ENCODE peak calls at places on chromosome 22, in six cellular contexts. One of them, this sample, is unnamed.

GRCh38 chr22:29093980-29094379 is 21.1 kb downstream of the KREMEN1 start:
- DNase-seq in OCI-LY7: no peak
- DNase-seq in chondrocyte: no peak
- DNase-seq in neural crest cell: no peak
- DNase-seq in body of pancreas: no peak
- DNase-seq in heart right ventricle: no peak
- DNase-seq in this sample: no peak

GRCh38 chr22:22878801-22879674 is 8.6 kb upstream of the IGLL5 start:
- DNase-seq in heart right ventricle: no peak
- DNase-seq in neural crest cell: no peak
- DNase-seq in OCI-LY7: peak
- DNase-seq in body of pancreas: no peak
- DNase-seq in chondrocyte: no peak
- DNase-seq in this sample: no peak

GRCh38 chr22:21766933-21767462 is 31.4 kb upstream of the YPEL1 start:
- DNase-seq in body of pancreas: no peak
- DNase-seq in neural crest cell: no peak
- DNase-seq in OCI-LY7: peak
- DNase-seq in chondrocyte: no peak
- DNase-seq in heart right ventricle: no peak
- DNase-seq in this sample: no peak

GRCh38 chr22:16654882-16655281 is 62.3 kb upstream of the CCT8L2 start:
- DNase-seq in neural crest cell: no peak
- DNase-seq in heart right ventricle: no peak
- DNase-seq in chondrocyte: no peak
- DNase-seq in OCI-LY7: no peak
- DNase-seq in body of pancreas: no peak
- DNase-seq in this sample: no peak

GRCh38 chr22:23609983-23610781 is 21.9 kb downstream of the DRICH1 start:
- DNase-seq in OCI-LY7: no peak
- DNase-seq in heart right ventricle: no peak
- DNase-seq in chondrocyte: no peak
- DNase-seq in neural crest cell: no peak
- DNase-seq in body of pancreas: no peak
- DNase-seq in this sample: no peak

GRCh38 chr22:17726561-17727243 is 47.6 kb downstream of the BID start:
- DNase-seq in chondrocyte: no peak
- DNase-seq in neural crest cell: no peak
- DNase-seq in OCI-LY7: no peak
- DNase-seq in body of pancreas: no peak
- DNase-seq in heart right ventricle: no peak
- DNase-seq in this sample: no peak

GRCh38 chr22:44741929-44742328 is 10.4 kb upstream of the ARHGAP8 start:
- DNase-seq in heart right ventricle: no peak
- DNase-seq in neural crest cell: no peak
- DNase-seq in body of pancreas: no peak
- DNase-seq in chondrocyte: no peak
- DNase-seq in OCI-LY7: no peak
- DNase-seq in this sample: no peak

GRCh38 chr22:17930455-17931313 is 93.7 kb downstream of the MICAL3 start:
- DNase-seq in neural crest cell: no peak
- DNase-seq in body of pancreas: no peak
- DNase-seq in heart right ventricle: no peak
- DNase-seq in chondrocyte: no peak
- DNase-seq in OCI-LY7: no peak
- DNase-seq in this sample: no peak

GRCh38 chr22:38081941-38082828 is 1.8 kb downstream of the SLC16A8 start:
- DNase-seq in chondrocyte: peak
- DNase-seq in body of pancreas: no peak
- DNase-seq in OCI-LY7: no peak
- DNase-seq in neural crest cell: no peak
- DNase-seq in heart right ventricle: no peak
- DNase-seq in this sample: no peak

GRCh38 chr22:44089717-44090570 is 65.8 kb downstream of the PARVB start:
- DNase-seq in neural crest cell: no peak
- DNase-seq in body of pancreas: no peak
- DNase-seq in chondrocyte: peak
- DNase-seq in OCI-LY7: no peak
- DNase-seq in heart right ventricle: no peak
- DNase-seq in this sample: no peak

GRCh38 chr22:37294747-37295146 is 12.4 kb downstream of the CYTH4 start:
- DNase-seq in OCI-LY7: no peak
- DNase-seq in heart right ventricle: no peak
- DNase-seq in chondrocyte: no peak
- DNase-seq in neural crest cell: no peak
- DNase-seq in body of pancreas: no peak
- DNase-seq in this sample: no peak

GRCh38 chr22:37630839-37631435 is 8.5 kb upstream of the SH3BP1 start:
- DNase-seq in neural crest cell: no peak
- DNase-seq in heart right ventricle: no peak
- DNase-seq in chondrocyte: peak
- DNase-seq in body of pancreas: no peak
- DNase-seq in OCI-LY7: no peak
- DNase-seq in this sample: peak

GRCh38 chr22:37519268-37520195 is at the start of gene CARD10:
- DNase-seq in OCI-LY7: no peak
- DNase-seq in heart right ventricle: peak
- DNase-seq in body of pancreas: peak
- DNase-seq in neural crest cell: no peak
- DNase-seq in chondrocyte: no peak
- DNase-seq in this sample: no peak

GRCh38 chr22:21837184-21837979 is 30.1 kb downstream of the MAPK1 start:
- DNase-seq in neural crest cell: no peak
- DNase-seq in OCI-LY7: no peak
- DNase-seq in chondrocyte: no peak
- DNase-seq in heart right ventricle: no peak
- DNase-seq in body of pancreas: no peak
- DNase-seq in this sample: no peak

GRCh38 chr22:49934144-49934890 is 15.9 kb downstream of the CRELD2 start:
- DNase-seq in body of pancreas: peak
- DNase-seq in neural crest cell: no peak
- DNase-seq in heart right ventricle: peak
- DNase-seq in OCI-LY7: no peak
- DNase-seq in chondrocyte: no peak
- DNase-seq in this sample: peak

GRCh38 chr22:37663521-37664140 is 5.1 kb downstream of the PDXP start:
- DNase-seq in body of pancreas: no peak
- DNase-seq in heart right ventricle: no peak
- DNase-seq in chondrocyte: no peak
- DNase-seq in OCI-LY7: no peak
- DNase-seq in neural crest cell: no peak
- DNase-seq in this sample: no peak

GRCh38 chr22:43014062-43014875 is 680 bp downstream of the PACSIN2 start:
- DNase-seq in OCI-LY7: peak
- DNase-seq in chondrocyte: no peak
- DNase-seq in body of pancreas: peak
- DNase-seq in neural crest cell: peak
- DNase-seq in heart right ventricle: peak
- DNase-seq in this sample: no peak

GRCh38 chr22:34645375-34645774 is 420.6 kb upstream of the ISX start:
- DNase-seq in chondrocyte: no peak
- DNase-seq in body of pancreas: no peak
- DNase-seq in heart right ventricle: no peak
- DNase-seq in neural crest cell: peak
- DNase-seq in OCI-LY7: no peak
- DNase-seq in this sample: no peak
- TF ChIP-seq CTCF in chondrocyte: no peak
- TF ChIP-seq CTCF in body of pancreas: no peak
- TF ChIP-seq CTCF in heart right ventricle: no peak
- TF ChIP-seq CTCF in neural crest cell: no peak
- TF ChIP-seq CTCF in OCI-LY7: no peak
- TF ChIP-seq CTCF in this sample: no peak

DNA sequence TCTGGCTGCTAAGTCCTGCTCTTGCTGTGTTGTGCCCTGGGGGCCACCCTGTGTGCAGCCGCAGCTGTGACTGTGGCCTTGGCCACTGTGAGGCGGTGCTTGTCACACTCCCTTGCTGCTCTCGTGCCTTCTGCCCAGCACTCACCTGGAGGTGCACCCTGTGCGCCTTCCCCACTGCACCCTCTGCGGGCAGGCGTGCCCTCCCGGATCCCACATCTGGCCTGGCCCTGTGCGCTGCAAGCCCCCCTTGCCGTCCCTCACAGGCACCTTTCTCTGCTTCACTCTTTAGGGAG is 27.2 kb downstream of the TBX1 start:
- DNase-seq in neural crest cell: no peak
- DNase-seq in heart right ventricle: no peak
- DNase-seq in chondrocyte: no peak
- DNase-seq in body of pancreas: no peak
- DNase-seq in OCI-LY7: no peak
- DNase-seq in this sample: no peak
- TF ChIP-seq CTCF in neural crest cell: no peak
- TF ChIP-seq CTCF in heart right ventricle: no peak
- TF ChIP-seq CTCF in chondrocyte: no peak
- TF ChIP-seq CTCF in body of pancreas: no peak
- TF ChIP-seq CTCF in OCI-LY7: no peak
- TF ChIP-seq CTCF in this sample: no peak

GRCh38 chr22:41932353-41932752 is 5.7 kb upstream of the TNFRSF13C start:
- DNase-seq in OCI-LY7: no peak
- DNase-seq in body of pancreas: no peak
- DNase-seq in neural crest cell: no peak
- DNase-seq in heart right ventricle: no peak
- DNase-seq in chondrocyte: no peak
- DNase-seq in this sample: no peak

GRCh38 chr22:41936894-41937169 is 10.1 kb downstream of the CENPM start:
- DNase-seq in body of pancreas: no peak
- DNase-seq in chondrocyte: no peak
- DNase-seq in neural crest cell: no peak
- DNase-seq in OCI-LY7: peak
- DNase-seq in heart right ventricle: no peak
- DNase-seq in this sample: no peak

GRCh38 chr22:41935015-41935908 is 8.7 kb upstream of the TNFRSF13C start:
- DNase-seq in body of pancreas: no peak
- DNase-seq in heart right ventricle: peak
- DNase-seq in OCI-LY7: no peak
- DNase-seq in neural crest cell: no peak
- DNase-seq in chondrocyte: no peak
- DNase-seq in this sample: no peak

GRCh38 chr22:41933411-41934177 is 7.0 kb upstream of the TNFRSF13C start:
- DNase-seq in neural crest cell: no peak
- DNase-seq in heart right ventricle: no peak
- DNase-seq in OCI-LY7: peak
- DNase-seq in body of pancreas: no peak
- DNase-seq in chondrocyte: no peak
- DNase-seq in this sample: no peak

GRCh38 chr22:41934284-41935014 is 7.8 kb upstream of the TNFRSF13C start:
- DNase-seq in chondrocyte: no peak
- DNase-seq in body of pancreas: no peak
- DNase-seq in heart right ventricle: no peak
- DNase-seq in OCI-LY7: peak
- DNase-seq in neural crest cell: no peak
- DNase-seq in this sample: no peak
- TF ChIP-seq CTCF in chondrocyte: no peak
- TF ChIP-seq CTCF in body of pancreas: no peak
- TF ChIP-seq CTCF in heart right ventricle: no peak
- TF ChIP-seq CTCF in OCI-LY7: no peak
- TF ChIP-seq CTCF in neural crest cell: no peak
- TF ChIP-seq CTCF in this sample: no peak

GRCh38 chr22:19667872-19668740 is 46.2 kb upstream of the SEPTIN5 start:
- DNase-seq in body of pancreas: no peak
- DNase-seq in neural crest cell: no peak
- DNase-seq in OCI-LY7: no peak
- DNase-seq in chondrocyte: no peak
- DNase-seq in heart right ventricle: no peak
- DNase-seq in this sample: no peak

GRCh38 chr22:19666663-19667593 is 47.4 kb upstream of the SEPTIN5 start:
- DNase-seq in neural crest cell: no peak
- DNase-seq in heart right ventricle: no peak
- DNase-seq in chondrocyte: no peak
- DNase-seq in OCI-LY7: no peak
- DNase-seq in body of pancreas: no peak
- DNase-seq in this sample: no peak

GRCh38 chr22:19668748-19669147 is 45.6 kb upstream of the SEPTIN5 start:
- DNase-seq in neural crest cell: no peak
- DNase-seq in chondrocyte: no peak
- DNase-seq in heart right ventricle: no peak
- DNase-seq in body of pancreas: no peak
- DNase-seq in OCI-LY7: no peak
- DNase-seq in this sample: no peak

GRCh38 chr22:19671316-19671715 is 43.0 kb upstream of the SEPTIN5 start:
- DNase-seq in body of pancreas: no peak
- DNase-seq in chondrocyte: no peak
- DNase-seq in OCI-LY7: no peak
- DNase-seq in heart right ventricle: no peak
- DNase-seq in neural crest cell: no peak
- DNase-seq in this sample: no peak

GRCh38 chr22:19669570-19669969 is 44.7 kb upstream of the SEPTIN5 start:
- DNase-seq in body of pancreas: no peak
- DNase-seq in neural crest cell: no peak
- DNase-seq in chondrocyte: no peak
- DNase-seq in OCI-LY7: no peak
- DNase-seq in heart right ventricle: peak
- DNase-seq in this sample: no peak
- TF ChIP-seq CTCF in body of pancreas: no peak
- TF ChIP-seq CTCF in neural crest cell: no peak
- TF ChIP-seq CTCF in chondrocyte: no peak
- TF ChIP-seq CTCF in OCI-LY7: no peak
- TF ChIP-seq CTCF in heart right ventricle: no peak
- TF ChIP-seq CTCF in this sample: no peak

DNA sequence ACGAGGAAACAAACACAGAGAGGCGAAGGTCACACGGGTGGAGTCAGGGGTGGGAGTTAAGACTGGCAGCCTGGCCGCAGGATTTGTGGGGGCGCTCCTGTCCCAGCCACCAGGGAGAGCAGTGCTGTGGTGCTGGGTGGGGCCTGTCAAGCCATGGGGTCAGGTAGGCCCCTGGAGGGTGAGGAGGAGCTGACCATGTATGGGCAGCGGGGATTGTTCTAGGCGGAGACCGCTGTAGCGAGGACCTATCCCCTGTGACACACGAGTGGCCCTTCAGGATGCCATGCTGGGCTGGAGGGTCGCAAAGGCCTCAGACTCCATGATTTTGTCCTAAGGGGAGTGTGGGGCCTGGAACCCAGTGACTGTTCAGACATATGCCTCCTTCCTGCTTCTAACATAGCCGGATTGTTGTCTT is 1.6 kb upstream of the RPS19BP1 start:
- DNase-seq in chondrocyte: no peak
- DNase-seq in neural crest cell: no peak
- DNase-seq in heart right ventricle: no peak
- DNase-seq in body of pancreas: no peak
- DNase-seq in OCI-LY7: no peak
- DNase-seq in this sample: no peak
- TF ChIP-seq CTCF in chondrocyte: no peak
- TF ChIP-seq CTCF in neural crest cell: no peak
- TF ChIP-seq CTCF in heart right ventricle: no peak
- TF ChIP-seq CTCF in body of pancreas: no peak
- TF ChIP-seq CTCF in OCI-LY7: no peak
- TF ChIP-seq CTCF in this sample: no peak

This sample was measured in CD14-positive monocyte.